ENCODE peak calls at places on chromosomes 12 and 14, in five cellular contexts. E is NB4, M is fibroblast of pulmonary artery, T is MCF 10A, Y is KG1. S is an unnamed sample.

GRCh38 chr12:13179159-13180074 is 17.1 kb upstream of the EMP1 start:
- DNase-seq in E (peak), M (peak), T (peak), Y (no peak), S (no peak)

GRCh38 chr12:108839011-108839889 is 18.1 kb downstream of the SSH1 start:
- DNase-seq in E (peak), M (peak), T (peak), Y (no peak), S (no peak)

GRCh38 chr12:68633614-68634558 is 23.2 kb downstream of the RAP1B start:
- DNase-seq in E (no peak), M (no peak), T (no peak), Y (no peak), S (no peak)

GRCh38 chr12:46126050-46126727 is 135.8 kb upstream of the SCAF11 start:
- DNase-seq in E (no peak), M (no peak), T (no peak), Y (no peak), S (no peak)

GRCh38 chr12:4914720-4915119 is 5.0 kb downstream of the KCNA1 start:
- DNase-seq in E (no peak), M (no peak), T (no peak), Y (no peak), S (no peak)

GRCh38 chr12:10720974-10721565 is 2.1 kb downstream of the YBX3 start:
- DNase-seq in E (peak), M (no peak), T (no peak), Y (no peak), S (peak)

GRCh38 chr12:109718390-109718789 is 4.8 kb downstream of the FAM222A start:
- DNase-seq in E (no peak), M (no peak), T (no peak), Y (no peak), S (no peak)

GRCh38 chr12:19186722-19187661 is 57.5 kb downstream of the PLEKHA5 start:
- DNase-seq in E (peak), M (peak), T (peak), Y (no peak), S (peak)

GRCh38 chr12:100447405-100447804 is 26.3 kb upstream of the NR1H4 start:
- DNase-seq in E (no peak), M (no peak), T (no peak), Y (no peak), S (no peak)

GRCh38 chr12:52582971-52583456 is 9.4 kb upstream of the KRT74 start:
- DNase-seq in E (peak), M (peak), T (peak), Y (no peak), S (peak)

GRCh38 chr14:104458845-104459244 is 120.7 kb upstream of the C14orf180 start:
- DNase-seq in E (no peak), M (no peak), T (no peak), Y (no peak), S (no peak)

GRCh38 chr12:68119250-68119649 is 40.3 kb downstream of the IFNG start:
- DNase-seq in E (no peak), M (no peak), T (no peak), Y (no peak), S (peak)

GRCh38 chr14:78857974-78858373 is 687.8 kb downstream of the NRXN3 start:
- DNase-seq in E (no peak), M (no peak), T (no peak), Y (no peak), S (no peak)

GRCh38 chr12:53950441-53950781 is 4.3 kb upstream of the HOXC12 start:
- DNase-seq in E (peak), M (no peak), T (peak), Y (no peak), S (no peak)

S was measured in RKO.